ENCODE peak calls at places on chromosomes 1 and 21, in nine cellular contexts. Z, L, B, Q, O, U, A, S and C are unnamed samples. For H3K4me1, the result is how much of the 10 kb centered on the place peaks cover.

GRCh38 chr1:232428781-232429530 is 201.0 kb downstream of the SIPA1L2 start:
- DNase-seq in Z (no peak), L (no peak), B (no peak), Q (no peak), O (no peak), U (no peak), A (no peak), S (no peak), C (no peak)

GRCh38 chr1:54151013-54151412 is 1.8 kb downstream of the CDCP2 start:
- DNase-seq in Z (no peak), L (no peak), B (no peak), Q (no peak), O (no peak), U (no peak), A (no peak), S (no peak), C (no peak)

GRCh38 chr21:34701726-34702125 is 32.9 kb downstream of the CLIC6 start:
- DNase-seq in Z (no peak), L (no peak), B (no peak), Q (no peak), O (no peak), U (no peak), A (no peak), S (no peak), C (no peak)

GRCh38 chr21:38965241-38965640 is 159.5 kb downstream of the ETS2 start:
- DNase-seq in Z (no peak), L (no peak), B (no peak), Q (no peak), O (no peak), U (no peak), A (no peak), S (no peak), C (no peak)

GRCh38 chr1:21663951-21664805 is 5.0 kb downstream of the RAP1GAP start:
- DNase-seq in Z (peak), L (no peak), B (peak), Q (peak), O (no peak), U (no peak), A (no peak), S (peak), C (peak)

GRCh38 chr1:206914138-206914537 is 7.6 kb downstream of the FCMR start:
- DNase-seq in Z (no peak), L (no peak), B (no peak), Q (no peak), O (no peak), U (no peak), A (no peak), S (no peak), C (no peak)

GRCh38 chr1:961132-961652 is 808 bp downstream of the KLHL17 start:
- DNase-seq in Z (no peak), L (no peak), B (no peak), Q (no peak), O (no peak), U (no peak), A (no peak), S (no peak), C (no peak)

GRCh38 chr1:3265800-3266485 is 188.5 kb upstream of the ARHGEF16 start:
- DNase-seq in Z (no peak), L (peak), B (no peak), Q (no peak), O (no peak), U (no peak), A (no peak), S (no peak), C (no peak)

GRCh38 chr1:20381045-20381641 is 90.5 kb downstream of the VWA5B1 start:
- DNase-seq in Z (peak), L (no peak), B (no peak), Q (no peak), O (no peak), U (no peak), A (no peak), S (no peak), C (no peak)

GRCh38 chr1:72202761-72203160 is 79.6 kb downstream of the NEGR1 start:
- DNase-seq in Z (no peak), L (no peak), B (no peak), Q (no peak), O (no peak), U (no peak), A (no peak), S (no peak), C (no peak)

GRCh38 chr1:10033359-10033845 is 644 bp downstream of the UBE4B start:
- DNase-seq in Z (peak), L (peak), B (peak), Q (no peak), O (peak), U (peak), A (peak), S (no peak), C (peak)

GRCh38 chr1:64093941-64094340 is 109.5 kb upstream of the UBE2U start:
- DNase-seq in Z (no peak), L (no peak), B (no peak), Q (no peak), O (no peak), U (no peak), A (no peak), S (no peak), C (no peak)

GRCh38 chr1:112461200-112461871 is 47.4 kb upstream of the WNT2B start:
- DNase-seq in Z (no peak), L (no peak), B (no peak), Q (no peak), O (no peak), U (no peak), A (no peak), S (no peak), C (no peak)

GRCh38 chr1:246012271-246012854 is 494.7 kb downstream of the SMYD3 start:
- DNase-seq in Z (no peak), L (no peak), B (no peak), Q (no peak), O (peak), U (peak), A (no peak), S (no peak), C (no peak)

GRCh38 chr1:243596441-243597183 is 253.4 kb downstream of the AKT3 start:
- DNase-seq in Z (no peak), L (no peak), B (no peak), Q (no peak), O (no peak), U (no peak), A (no peak), S (no peak), C (no peak)

GRCh38 chr1:214349781-214350180 is 68.8 kb downstream of the SMYD2 start:
- DNase-seq in Z (no peak), L (no peak), B (no peak), Q (no peak), O (no peak), U (no peak), A (no peak), S (no peak), C (no peak)

GRCh38 chr1:77024500-77024899 is 157.2 kb downstream of the ST6GALNAC5 start:
- DNase-seq in Z (no peak), L (no peak), B (no peak), Q (no peak), O (no peak), U (no peak), A (no peak), S (no peak), C (no peak)

GRCh38 chr1:90358448-90358847 is 358.7 kb downstream of the BARHL2 start:
- DNase-seq in Z (no peak), L (no peak), B (no peak), Q (no peak), O (no peak), U (no peak), A (no peak), S (no peak), C (no peak)

GRCh38 chr21:31282095-31282709 is 61.9 kb downstream of the TIAM1 start:
- DNase-seq in Z (no peak), L (peak), B (no peak), Q (no peak), O (peak), U (peak), A (no peak), S (peak), C (no peak)

GRCh38 chr1:7404046-7404742 is 366.9 kb upstream of the VAMP3 start:
- DNase-seq in Z (peak), L (peak), B (no peak), Q (no peak), O (no peak), U (no peak), A (peak), S (peak), C (peak)

GRCh38 chr1:67446893-67447292 is 16.7 kb upstream of the SERBP1 start:
- DNase-seq in Z (no peak), L (no peak), B (no peak), Q (no peak), O (no peak), U (no peak), A (no peak), S (no peak), C (no peak)

GRCh38 chr1:99107680-99108079 is 103.0 kb upstream of the PLPPR5 start:
- DNase-seq in Z (no peak), L (no peak), B (no peak), Q (no peak), O (no peak), U (no peak), A (no peak), S (no peak), C (no peak)

GRCh38 chr1:246142320-246142893 is 364.7 kb downstream of the SMYD3 start:
- DNase-seq in Z (no peak), L (no peak), B (no peak), Q (no peak), O (peak), U (peak), A (no peak), S (no peak), C (no peak)

GRCh38 chr1:29827237-29827750 is 591.0 kb downstream of the PTPRU start:
- DNase-seq in Z (no peak), L (no peak), B (no peak), Q (no peak), O (no peak), U (no peak), A (no peak), S (peak), C (no peak)

GRCh38 chr1:177786346-177786745 is 183.5 kb downstream of the SEC16B start:
- DNase-seq in Z (no peak), L (no peak), B (no peak), Q (no peak), O (no peak), U (no peak), A (no peak), S (no peak), C (no peak)

GRCh38 chr21:43774163-43774562 is 1.9 kb downstream of the CSTB start:
- DNase-seq in Z (no peak), L (no peak), B (no peak), Q (no peak), O (no peak), U (no peak), A (no peak), S (no peak), C (no peak)
- H3K4me3 ChIP-seq in Z (peak), L (no peak), B (no peak), Q (no peak), O (no peak), U (no peak), A (no peak), S (no peak), C (no peak)

DNA sequence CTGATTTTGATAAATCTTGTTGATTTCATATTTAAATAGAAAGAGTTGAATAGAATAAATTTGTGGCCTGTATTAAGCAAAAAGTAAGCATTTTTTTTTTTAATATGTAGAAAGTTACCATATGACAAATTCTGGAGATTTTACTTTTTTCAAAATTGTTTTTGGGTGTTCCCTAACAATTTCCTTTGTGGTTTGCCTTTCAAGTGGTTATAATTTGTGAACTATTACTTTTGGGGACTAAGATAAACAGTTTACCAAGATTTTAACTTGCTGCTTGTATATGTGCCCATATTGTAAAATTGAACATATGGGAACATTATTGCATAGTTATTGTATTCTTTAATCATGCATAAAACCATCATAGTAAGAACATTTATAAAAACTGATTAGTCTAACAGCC is 34.6 kb downstream of the SLC30A7 start:
- DNase-seq in Z (no peak), L (no peak), B (no peak), Q (no peak), O (no peak), U (no peak), A (no peak), S (no peak), C (no peak)
- H3K4me1 ChIP-seq in Z (under half), L (under half), B (under half), Q (under half), O (under half), U (under half), A (under half), S (under half), C (under half)

DNA sequence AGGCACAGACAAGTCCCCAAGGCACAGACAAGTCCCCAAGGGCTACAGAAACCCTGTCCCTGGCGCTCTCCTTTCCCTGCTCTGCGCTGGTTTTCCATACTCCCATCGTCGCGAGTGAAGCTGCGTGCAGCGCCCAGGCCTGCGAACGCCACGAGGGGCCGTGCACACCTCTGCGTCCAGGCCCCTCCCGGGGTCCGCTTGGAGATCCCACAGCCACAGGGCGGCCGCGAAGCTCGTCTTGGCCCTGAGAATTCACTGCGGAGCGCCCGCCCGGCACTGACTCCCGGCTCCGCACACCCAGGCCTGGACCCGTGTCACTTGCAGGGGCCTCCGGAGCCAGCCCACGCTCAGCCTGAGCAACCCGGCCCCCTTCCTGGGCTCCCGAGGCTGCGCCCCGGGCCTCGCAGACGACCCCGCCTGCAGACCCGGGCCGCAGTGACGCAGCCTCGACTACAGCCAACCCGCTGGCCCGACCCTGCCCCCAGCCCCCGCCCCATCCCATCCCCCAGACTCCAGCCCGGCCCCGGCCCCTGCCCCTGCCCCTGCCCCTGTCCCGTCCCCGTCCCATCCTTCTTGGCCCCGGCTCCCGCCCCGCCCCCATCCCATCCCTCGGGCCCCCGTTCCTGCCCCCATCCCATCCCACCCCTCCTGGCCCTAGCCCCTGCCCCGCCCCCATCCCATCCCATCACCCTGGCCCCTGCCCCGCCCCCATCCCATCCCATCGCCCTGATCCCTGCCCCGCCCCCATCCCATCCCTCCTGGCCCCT is 841 bp downstream of the POFUT2 start:
- DNase-seq in Z (peak), L (peak), B (no peak), Q (peak), O (no peak), U (no peak), A (no peak), S (peak), C (peak)
- TF ChIP-seq POLR2A in Z (no peak), L (no peak), B (no peak), Q (no peak), O (no peak), U (no peak), A (no peak), S (no peak), C (no peak)

GRCh38 chr1:50488876-50489275 is 65.6 kb upstream of the DMRTA2 start:
- DNase-seq in Z (no peak), L (no peak), B (no peak), Q (no peak), O (no peak), U (no peak), A (no peak), S (no peak), C (no peak)

GRCh38 chr1:50493710-50494109 is 70.5 kb upstream of the DMRTA2 start:
- DNase-seq in Z (no peak), L (no peak), B (no peak), Q (no peak), O (no peak), U (no peak), A (peak), S (no peak), C (no peak)

GRCh38 chr1:50490640-50491039 is 67.4 kb upstream of the DMRTA2 start:
- DNase-seq in Z (no peak), L (no peak), B (no peak), Q (no peak), O (no peak), U (no peak), A (no peak), S (no peak), C (no peak)

GRCh38 chr1:50491142-50491541 is 67.9 kb upstream of the DMRTA2 start:
- DNase-seq in Z (no peak), L (no peak), B (no peak), Q (no peak), O (no peak), U (no peak), A (no peak), S (no peak), C (no peak)

GRCh38 chr1:50492142-50492541 is 68.9 kb upstream of the DMRTA2 start:
- DNase-seq in Z (no peak), L (no peak), B (no peak), Q (no peak), O (no peak), U (no peak), A (no peak), S (no peak), C (no peak)
- H3K4me3 ChIP-seq in Z (no peak), L (no peak), B (no peak), Q (no peak), O (no peak), U (no peak), A (no peak), S (no peak), C (no peak)

DNA sequence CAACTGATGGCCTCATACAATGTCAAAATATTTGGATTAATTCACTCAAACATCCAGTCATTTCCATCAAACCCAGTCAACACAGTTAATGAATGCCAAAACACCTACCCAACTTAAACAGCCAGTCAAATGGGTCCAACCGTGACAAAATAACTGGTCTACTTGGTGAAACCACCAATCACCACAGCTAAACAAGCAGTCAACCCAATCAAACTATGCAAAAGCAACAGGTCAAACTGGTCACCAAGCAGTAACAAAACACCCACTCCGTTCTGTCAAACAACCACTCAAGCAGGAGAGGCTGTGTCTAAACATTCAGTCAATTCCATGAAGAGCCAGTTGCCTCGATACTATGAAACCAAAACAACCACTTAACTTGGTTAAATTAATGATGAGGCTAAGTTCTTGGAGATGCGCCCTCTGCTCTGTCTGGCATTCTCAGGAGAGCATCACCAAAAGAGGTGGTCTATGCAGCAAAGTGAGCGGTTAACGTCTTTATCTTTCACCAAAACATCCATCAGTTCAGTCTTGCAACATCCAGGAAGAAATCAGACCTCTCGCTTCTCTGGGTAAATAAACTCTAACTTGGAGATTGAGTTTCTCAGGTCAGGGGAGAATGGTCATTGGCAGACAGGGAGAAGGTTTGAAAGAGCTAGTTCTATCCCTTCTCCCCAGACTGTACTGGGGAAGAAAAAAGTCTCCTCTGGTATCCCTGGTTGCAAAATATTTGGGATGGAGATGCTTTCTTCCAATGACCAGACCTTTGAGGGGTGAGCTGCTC is 119.4 kb downstream of the FOXD2 start:
- DNase-seq in Z (no peak), L (no peak), B (no peak), Q (no peak), O (no peak), U (no peak), A (no peak), S (no peak), C (no peak)
- H3K4me1 ChIP-seq in Z (under half), L (half or more), B (under half), Q (under half), O (half or more), U (half or more), A (under half), S (under half), C (under half)

GRCh38 chr1:222242492-222242891 is 305.4 kb downstream of the HHIPL2 start:
- DNase-seq in Z (no peak), L (no peak), B (no peak), Q (no peak), O (no peak), U (no peak), A (no peak), S (no peak), C (no peak)

GRCh38 chr1:222247081-222247480 is 300.8 kb downstream of the HHIPL2 start:
- DNase-seq in Z (no peak), L (no peak), B (no peak), Q (no peak), O (no peak), U (no peak), A (no peak), S (no peak), C (no peak)

GRCh38 chr1:222240536-222241181 is 307.2 kb downstream of the HHIPL2 start:
- DNase-seq in Z (no peak), L (no peak), B (no peak), Q (no peak), O (no peak), U (no peak), A (no peak), S (no peak), C (no peak)

GRCh38 chr1:222241410-222241809 is 306.5 kb downstream of the HHIPL2 start:
- DNase-seq in Z (no peak), L (no peak), B (no peak), Q (no peak), O (no peak), U (no peak), A (no peak), S (no peak), C (no peak)

DNA sequence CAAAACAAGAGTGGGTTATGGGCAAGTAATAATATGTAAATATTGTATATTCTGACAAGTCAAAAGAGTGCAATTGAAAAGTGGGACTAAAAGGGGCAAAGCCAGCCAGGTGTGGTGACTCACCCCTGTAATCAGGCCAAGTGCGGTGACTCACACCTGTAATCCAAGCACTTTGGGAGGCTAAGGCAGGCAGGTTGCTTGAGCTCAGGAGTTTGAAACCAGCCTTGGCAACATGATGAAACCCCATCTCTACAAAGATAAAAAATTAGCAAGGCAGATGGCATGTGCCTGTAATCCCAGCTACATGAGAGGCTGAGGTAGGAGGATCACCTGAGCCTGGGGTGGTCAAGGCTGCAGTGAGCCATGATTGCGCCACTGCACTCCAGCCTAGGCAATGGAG is 304.0 kb downstream of the HHIPL2 start:
- DNase-seq in Z (no peak), L (no peak), B (no peak), Q (no peak), O (peak), U (no peak), A (no peak), S (no peak), C (no peak)
- TF ChIP-seq POLR2A in Z (no peak), L (no peak), B (no peak), Q (no peak), O (no peak), U (no peak), A (no peak), S (no peak), C (no peak)

GRCh38 chr1:156626079-156626438 is 6.8 kb downstream of the HAPLN2 start:
- DNase-seq in Z (no peak), L (no peak), B (no peak), Q (no peak), O (no peak), U (no peak), A (no peak), S (no peak), C (no peak)
- H3K4me3 ChIP-seq in Z (no peak), L (no peak), B (no peak), Q (peak), O (no peak), U (no peak), A (no peak), S (no peak), C (no peak)

DNA sequence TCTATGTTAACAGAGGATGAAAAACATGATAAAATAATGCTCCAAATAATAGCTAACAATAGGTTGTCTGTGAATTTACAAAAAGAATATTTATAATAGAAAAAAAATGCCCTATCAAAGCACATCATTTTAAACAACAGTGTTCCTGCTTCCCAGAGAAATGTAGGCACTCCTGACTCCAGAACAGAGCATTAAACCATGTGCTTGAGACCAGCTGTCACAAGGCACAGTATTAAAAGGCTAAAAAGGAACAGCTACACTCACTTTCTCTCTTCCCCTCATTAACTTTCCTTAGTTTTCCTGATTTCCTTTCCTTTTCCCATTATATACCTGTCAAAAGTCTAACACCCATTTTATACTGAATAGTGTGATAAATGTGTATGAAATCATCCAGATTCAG is 10.9 kb downstream of the VAV3 start:
- DNase-seq in Z (no peak), L (no peak), B (no peak), Q (no peak), O (no peak), U (no peak), A (no peak), S (no peak), C (no peak)
- H3K4me1 ChIP-seq in Z (under half), L (under half), B (under half), Q (under half), O (under half), U (under half), A (under half), S (under half), C (under half)